ENCODE peak calls at places on chromosome 3, in five cellular contexts. B is PC-3, L is HCT116, V is GM23338, W is hepatocyte. O is an unnamed sample.

GRCh38 chr3:48984648-48985047 is 5.4 kb upstream of the P4HTM start:
- DNase-seq in B (no peak), V (no peak), W (no peak), L (no peak), O (no peak)

GRCh38 chr3:172040976-172041963 is 1.9 kb downstream of the FNDC3B start:
- DNase-seq in L (no peak), V (peak), B (peak), W (peak), O (no peak)

GRCh38 chr3:97810779-97811390 is 10.9 kb upstream of the CRYBG3 start:
- DNase-seq in L (no peak), B (peak), W (no peak), V (no peak), O (no peak)

GRCh38 chr3:39109086-39109485 is 1.6 kb downstream of the TTC21A start:
- DNase-seq in V (no peak), B (no peak), W (no peak), L (no peak), O (no peak)

GRCh38 chr3:194387926-194388418 is 11.1 kb downstream of the GP5 start:
- DNase-seq in W (no peak), V (no peak), B (no peak), L (no peak), O (no peak)

GRCh38 chr3:183340222-183340621 is 87.2 kb downstream of the B3GNT5 start:
- DNase-seq in V (no peak), L (no peak), B (no peak), W (no peak), O (no peak)

GRCh38 chr3:139514741-139515140 is 24.8 kb downstream of the RBP1 start:
- DNase-seq in V (no peak), W (no peak), B (no peak), L (no peak), O (no peak)

GRCh38 chr3:10173926-10174435 is 9.3 kb downstream of the IRAK2 start:
- DNase-seq in W (peak), B (peak), V (no peak), L (no peak), O (no peak)

GRCh38 chr3:37867144-37867543 is 5.5 kb downstream of the CTDSPL start:
- DNase-seq in V (no peak), L (no peak), B (no peak), W (no peak), O (no peak)

GRCh38 chr3:187748050-187748481 is 2.8 kb upstream of the BCL6 start:
- DNase-seq in B (peak), V (peak), L (peak), W (peak), O (peak)

GRCh38 chr3:46668591-46668990 is 24.9 kb downstream of the ALS2CL start:
- DNase-seq in B (no peak), V (no peak), W (no peak), L (no peak), O (no peak)

GRCh38 chr3:183845608-183846288 is 20.4 kb upstream of the MAP6D1 start:
- DNase-seq in W (no peak), B (peak), V (no peak), L (no peak), O (no peak)

GRCh38 chr3:78879516-78879860 is 888.3 kb downstream of the ROBO1 start:
- DNase-seq in V (peak), W (no peak), L (no peak), B (no peak), O (no peak)

GRCh38 chr3:151347432-151347831 is 18.1 kb upstream of the P2RY13 start:
- DNase-seq in V (peak), L (no peak), B (no peak), W (no peak), O (no peak)

GRCh38 chr3:135231646-135232625 is 436.9 kb downstream of the EPHB1 start:
- DNase-seq in B (no peak), V (peak), W (no peak), L (no peak), O (no peak)

GRCh38 chr3:149251186-149251585 is 29.6 kb upstream of the CP start:
- DNase-seq in B (no peak), L (no peak), V (no peak), W (no peak), O (no peak)

GRCh38 chr3:161217496-161217895 is 3.6 kb upstream of the NMD3 start:
- DNase-seq in V (no peak), B (peak), W (peak), L (peak), O (no peak)

GRCh38 chr3:187739125-187739560 is 6.1 kb downstream of the BCL6 start:
- DNase-seq in B (no peak), W (no peak), L (no peak), V (peak), O (peak)

GRCh38 chr3:101675709-101676218 is 1.2 kb downstream of the ZBTB11 start:
- DNase-seq in L (no peak), B (peak), W (peak), V (no peak), O (no peak)

GRCh38 chr3:72274511-72275295 is 489.8 kb upstream of the PROK2 start:
- DNase-seq in B (no peak), W (peak), V (no peak), L (no peak), O (peak)

GRCh38 chr3:57778499-57778898 is 22.4 kb downstream of the SLMAP start:
- DNase-seq in L (no peak), W (no peak), V (no peak), B (no peak), O (no peak)

GRCh38 chr3:14170569-14171159 is 7.7 kb downstream of the XPC start:
- DNase-seq in L (no peak), W (no peak), B (peak), V (no peak), O (no peak)

GRCh38 chr3:88059380-88060160 is 515 bp downstream of the ZNF654 start:
- DNase-seq in L (no peak), W (no peak), V (peak), B (peak), O (peak)

GRCh38 chr3:150240891-150241290 is 167.2 kb upstream of the TSC22D2 start:
- DNase-seq in L (no peak), V (peak), W (peak), B (no peak), O (no peak)

GRCh38 chr3:58173029-58173669 is 37.6 kb downstream of the DNASE1L3 start:
- DNase-seq in B (no peak), W (no peak), L (no peak), V (peak), O (no peak)

GRCh38 chr3:144463916-144464315 is 492.3 kb downstream of the DIPK2A start:
- DNase-seq in B (no peak), W (no peak), V (no peak), L (no peak), O (no peak)

GRCh38 chr3:148006508-148006907 is 597.3 kb downstream of the ZIC1 start:
- DNase-seq in V (peak), W (peak), L (no peak), B (peak), O (peak)

GRCh38 chr3:192901435-192901834 is 16.2 kb downstream of the MB21D2 start:
- DNase-seq in B (peak), L (no peak), W (no peak), V (no peak), O (no peak)

GRCh38 chr3:32106132-32106928 is at the start of gene GPD1L:
- DNase-seq in V (peak), B (peak), L (peak), W (peak), O (peak)

GRCh38 chr3:51670711-51671089 is 352 bp upstream of the TEX264 start:
- DNase-seq in B (no peak), L (no peak), V (no peak), W (no peak), O (no peak)
- H3K4me3 ChIP-seq in B (peak), L (peak), V (peak), W (peak), O (peak)

GRCh38 chr3:118884748-118885206 is 149.9 kb downstream of the IGSF11 start:
- DNase-seq in B (peak), V (peak), W (peak), L (peak), O (peak)
- H2AFZ ChIP-seq in B (no peak), V (no peak), W (no peak), L (no peak), O (no peak)

GRCh38 chr3:66398228-66399025 is 102.4 kb downstream of the LRIG1 start:
- DNase-seq in V (no peak), B (no peak), W (no peak), L (no peak), O (no peak)
- TF ChIP-seq EZH2phosphoT487 in V (no peak), B (no peak), W (no peak), L (no peak), O (no peak)

DNA sequence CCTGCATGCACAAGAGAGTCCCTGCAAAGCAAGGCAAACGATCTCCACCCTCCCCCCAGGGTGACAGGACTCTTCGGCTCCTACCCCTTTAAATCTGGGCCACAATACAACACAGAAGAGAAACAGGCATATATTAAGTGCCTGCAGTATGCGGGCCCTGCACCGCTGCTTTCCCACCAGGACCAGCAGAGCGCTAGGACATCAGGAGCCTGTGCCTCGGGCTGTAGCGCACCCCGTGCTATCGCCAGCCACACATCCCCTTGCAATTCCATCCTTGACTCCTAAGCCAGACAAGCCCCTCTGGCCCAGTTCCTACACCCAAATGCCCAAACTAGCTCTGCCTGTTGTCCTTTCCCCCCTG is 4.1 kb downstream of the GALNT15 start:
- DNase-seq in V (no peak), W (no peak), B (no peak), L (no peak), O (no peak)
- H3K4me3 ChIP-seq in V (no peak), W (no peak), B (no peak), L (no peak), O (no peak)

GRCh38 chr3:18556503-18556902 is 131.4 kb upstream of the SATB1 start:
- DNase-seq in B (peak), L (no peak), V (no peak), W (no peak), O (no peak)
- H2AFZ ChIP-seq in B (no peak), L (no peak), V (no peak), W (no peak), O (no peak)

DNA sequence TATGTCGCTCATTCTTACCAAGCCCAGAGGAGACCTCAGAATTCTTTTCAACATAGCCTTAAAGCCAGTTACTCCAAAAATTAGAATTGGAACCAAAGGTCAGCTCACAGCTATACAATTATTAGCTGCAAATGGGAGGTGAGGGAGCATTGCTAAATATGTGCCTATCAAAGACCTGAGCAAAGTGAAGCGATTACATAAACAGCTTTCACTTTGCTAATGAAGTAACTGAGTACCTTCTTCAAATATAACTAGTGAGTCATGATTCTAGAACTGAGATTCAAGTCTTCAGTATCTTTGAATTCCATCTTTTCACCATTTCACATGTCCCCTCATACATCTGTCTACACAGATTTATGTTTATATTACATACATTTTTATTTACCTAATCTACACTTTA is 122.6 kb downstream of the P2RY1 start:
- DNase-seq in B (peak), L (no peak), W (no peak), V (no peak), O (no peak)
- TF ChIP-seq EZH2phosphoT487 in B (no peak), L (no peak), W (no peak), V (no peak), O (no peak)

GRCh38 chr3:55481918-55482495 is 5.1 kb downstream of the WNT5A start:
- DNase-seq in B (no peak), L (no peak), V (peak), W (peak), O (no peak)

GRCh38 chr3:55484191-55484644 is 2.9 kb downstream of the WNT5A start:
- DNase-seq in L (no peak), W (peak), B (no peak), V (peak), O (no peak)

GRCh38 chr3:55483196-55484095 is 3.7 kb downstream of the WNT5A start:
- DNase-seq in B (no peak), W (no peak), L (no peak), V (peak), O (no peak)

GRCh38 chr3:55482496-55483195 is 4.5 kb downstream of the WNT5A start:
- DNase-seq in L (no peak), B (no peak), W (peak), V (peak), O (no peak)

GRCh38 chr3:55481067-55481917 is 5.8 kb downstream of the WNT5A start:
- DNase-seq in V (peak), W (peak), B (peak), L (no peak), O (no peak)
- H3K4me3 ChIP-seq in V (peak), W (peak), B (peak), L (no peak), O (no peak)

DNA sequence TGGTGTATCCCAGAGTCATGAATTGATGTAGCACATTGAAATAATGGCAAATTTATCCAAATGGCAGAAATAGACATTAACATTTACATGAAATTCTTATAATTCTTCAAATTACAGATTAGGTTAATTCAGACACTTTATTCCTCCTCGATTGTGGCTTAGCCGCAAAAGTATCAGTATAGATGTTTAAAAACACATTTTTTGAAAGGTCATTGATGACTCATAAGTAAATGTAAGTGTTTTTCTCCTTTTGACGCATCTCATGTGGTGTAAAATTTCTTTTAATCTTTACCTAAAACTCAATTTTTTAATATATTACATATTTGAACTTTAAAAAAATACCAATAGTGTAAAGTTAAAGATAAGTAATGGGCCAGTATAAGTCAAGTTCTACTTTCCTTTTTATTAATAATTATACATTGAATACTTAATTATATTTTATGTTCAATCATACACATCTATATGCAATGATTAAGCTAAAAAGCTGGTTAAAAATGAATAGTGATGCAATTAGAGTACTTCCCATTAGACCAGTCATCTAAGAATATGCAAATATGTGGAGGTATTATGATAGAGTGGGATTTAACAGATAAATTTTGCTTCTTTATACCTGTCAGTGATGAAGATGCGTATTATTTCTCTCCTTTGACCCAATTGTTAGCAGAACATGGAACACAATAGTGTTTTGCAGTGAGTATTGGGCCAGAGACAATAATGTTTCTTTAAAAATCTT is 678.1 kb upstream of the DPPA4 start:
- DNase-seq in B (no peak), V (no peak), L (no peak), W (no peak), O (no peak)
- H2AFZ ChIP-seq in B (no peak), V (no peak), L (peak), W (no peak), O (no peak)

DNA sequence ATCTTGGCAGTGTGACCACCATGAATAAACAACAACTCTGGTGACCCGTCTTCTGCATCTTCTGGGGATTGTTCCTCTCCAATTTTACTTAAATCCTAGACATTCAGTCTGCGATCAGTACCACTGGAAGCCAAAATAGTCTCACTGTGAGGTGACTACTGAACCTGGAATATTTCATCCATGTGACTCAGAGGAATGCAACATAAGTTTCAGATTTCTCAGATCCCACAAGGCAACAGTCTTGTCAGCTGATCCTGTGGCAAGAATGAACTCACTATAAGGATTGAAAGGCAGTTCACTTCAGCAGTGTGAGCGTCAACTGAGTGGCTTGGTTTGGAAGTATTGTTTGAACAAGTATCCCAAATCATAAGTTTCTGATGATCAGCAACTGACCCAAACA is 13.2 kb downstream of the NSUN3 start:
- DNase-seq in W (no peak), B (peak), V (no peak), L (no peak), O (no peak)
- TF ChIP-seq EZH2phosphoT487 in W (no peak), B (no peak), V (no peak), L (no peak), O (no peak)